ENCODE peak calls at places on chromosome 14, in eight cellular contexts. M is left lung; X is pancreas; E is foreskin keratinocyte; L is A549; A is mucosa of descending colon; S is activated T-cell treated with anti-CD3 and anti-CD28 coated beads, Interleukin-2, amount 50 U/mL, for 72 hours; K is left ventricle myocardium superior. J is an unnamed sample.

GRCh38 chr14:31510222-31510621 is 22.4 kb upstream of the GPR33 start:
- ATAC-seq in M (peak; percentile 25), X (peak; percentile 30), E (no peak), L (no peak), A (no peak), S (no peak), K (no peak), J (no peak)

GRCh38 chr14:34098045-34098984 is 147.4 kb upstream of the EGLN3 start:
- ATAC-seq in M (peak; percentile 44), X (peak; percentile 85), E (peak; percentile 75), L (peak; percentile 73), A (peak; percentile 78), S (no peak), K (peak; percentile 66), J (peak; percentile 85)

GRCh38 chr14:74875941-74876913 is at the start of gene PROX2:
- ATAC-seq in M (no peak), X (no peak), E (no peak), L (no peak), A (peak; percentile 31), S (peak; percentile 78), K (no peak), J (no peak)

GRCh38 chr14:66017960-66018359 is 468.2 kb upstream of the CCDC196 start:
- ATAC-seq in M (no peak), X (no peak), E (no peak), L (no peak), A (no peak), S (no peak), K (no peak), J (no peak)

GRCh38 chr14:87443787-87444186 is 549.2 kb downstream of the GALC start:
- ATAC-seq in M (no peak), X (no peak), E (no peak), L (no peak), A (no peak), S (no peak), K (peak; percentile 60), J (no peak)

GRCh38 chr14:94392510-94392935 is 4.1 kb upstream of the SERPINA1 start:
- ATAC-seq in M (peak; percentile 39), X (peak; percentile 30), E (no peak), L (no peak), A (no peak), S (peak; percentile 71), K (peak; percentile 65), J (no peak)

GRCh38 chr14:23020143-23021128 is 10.5 kb upstream of the C14orf93 start:
- ATAC-seq in M (no peak), X (no peak), E (no peak), L (peak; percentile 26), A (no peak), S (peak; percentile 41), K (no peak), J (no peak)

GRCh38 chr14:101730626-101731186 is 30.8 kb upstream of the PPP2R5C start:
- ATAC-seq in M (no peak), X (no peak), E (no peak), L (no peak), A (no peak), S (no peak), K (no peak), J (peak; percentile 2)

GRCh38 chr14:89384023-89384422 is 33.0 kb downstream of the FOXN3 start:
- ATAC-seq in M (no peak), X (no peak), E (no peak), L (no peak), A (peak; percentile 58), S (no peak), K (no peak), J (peak; percentile 58)

GRCh38 chr14:94066089-94066676 is 14.8 kb downstream of the DDX24 start:
- ATAC-seq in M (peak; percentile 27), X (peak; percentile 82), E (peak; percentile 71), L (no peak), A (peak; percentile 94), S (no peak), K (peak; percentile 30), J (peak; percentile 97)

GRCh38 chr14:66657780-66658179 is 149.8 kb downstream of the GPHN start:
- ATAC-seq in M (no peak), X (no peak), E (no peak), L (no peak), A (no peak), S (no peak), K (no peak), J (no peak)

GRCh38 chr14:36449903-36450302 is 70.1 kb downstream of the NKX2-1 start:
- ATAC-seq in M (no peak), X (no peak), E (no peak), L (no peak), A (no peak), S (no peak), K (no peak), J (no peak)

GRCh38 chr14:90408713-90409112 is 11.9 kb downstream of the CALM1 start:
- ATAC-seq in M (peak; percentile 13), X (peak; percentile 13), E (peak; percentile 17), L (peak; percentile 62), A (peak; percentile 27), S (peak; percentile 14), K (peak; percentile 32), J (peak; percentile 15)

GRCh38 chr14:23377873-23378563 is 1.2 kb downstream of the CMTM5 start:
- ATAC-seq in M (no peak), X (no peak), E (no peak), L (no peak), A (no peak), S (no peak), K (no peak), J (no peak)

GRCh38 chr14:103179078-103179477 is 55.8 kb downstream of the TNFAIP2 start:
- ATAC-seq in M (peak; percentile 86), X (no peak), E (no peak), L (no peak), A (no peak), S (no peak), K (no peak), J (no peak)

GRCh38 chr14:77565289-77566081 is 51.0 kb downstream of the SPTLC2 start:
- ATAC-seq in M (peak; percentile 45), X (peak; percentile 35), E (peak; percentile 29), L (no peak), A (peak; percentile 34), S (peak; percentile 98), K (peak; percentile 52), J (no peak)

GRCh38 chr14:35140718-35141581 is 18.6 kb downstream of the PRORP start:
- ATAC-seq in M (peak; percentile 70), X (peak; percentile 71), E (no peak), L (no peak), A (no peak), S (no peak), K (no peak), J (peak; percentile 52)

GRCh38 chr14:35925319-35925718 is 99.2 kb downstream of the BRMS1L start:
- ATAC-seq in M (no peak), X (no peak), E (no peak), L (no peak), A (no peak), S (no peak), K (no peak), J (no peak)

GRCh38 chr14:36212577-36212976 is 36.1 kb upstream of the PTCSC3 start:
- ATAC-seq in M (no peak), X (no peak), E (no peak), L (no peak), A (no peak), S (peak; percentile 69), K (no peak), J (no peak)

GRCh38 chr14:56751471-56751870 is 58.8 kb downstream of the OTX2 start:
- ATAC-seq in M (no peak), X (no peak), E (no peak), L (no peak), A (no peak), S (no peak), K (no peak), J (no peak)